ENCODE peak calls at places on chromosomes 7 and 10, in five cellular contexts. W is central memory CD4-positive, alpha-beta T cell; N is activated CD4-positive, alpha-beta T cell treated with anti-CD3 and anti-CD28 coated beads, Interleukin-2, amount 10 ng/mL, durations not matched to agents 7 days and 5 days; D is amniotic stem cell; T is AG09309. I is an unnamed sample.

GRCh38 chr7:102286237-102287081 is at the start of gene SH2B2:
- DNase-seq in W (peak), N (peak), D (peak), T (no peak), I (no peak)

GRCh38 chr10:98196985-98197384 is 62.5 kb downstream of the R3HCC1L start:
- DNase-seq in W (no peak), N (no peak), D (no peak), T (no peak), I (no peak)

GRCh38 chr10:85061401-85061800 is 733.0 kb downstream of the CCSER2 start:
- DNase-seq in W (no peak), N (no peak), D (no peak), T (no peak), I (no peak)

GRCh38 chr7:25496394-25497103 is 268.3 kb upstream of the NPVF start:
- DNase-seq in W (no peak), N (peak), D (no peak), T (no peak), I (no peak)

GRCh38 chr7:117124585-117125220 is 171.4 kb downstream of the ST7 start:
- DNase-seq in W (no peak), N (peak), D (peak), T (peak), I (peak)

GRCh38 chr10:125048101-125048864 is 106.4 kb downstream of the ZRANB1 start:
- DNase-seq in W (peak), N (peak), D (no peak), T (no peak), I (no peak)

GRCh38 chr10:33143160-33143728 is 185.2 kb upstream of the ITGB1 start:
- DNase-seq in W (no peak), N (peak), D (peak), T (peak), I (no peak)

GRCh38 chr10:131852823-131853609 is 47.8 kb upstream of the PPP2R2D start:
- DNase-seq in W (no peak), N (no peak), D (no peak), T (no peak), I (no peak)

GRCh38 chr7:24757799-24758275 is 573 bp upstream of the GSDME start:
- DNase-seq in W (no peak), N (no peak), D (peak), T (no peak), I (no peak)

GRCh38 chr7:10315881-10316280 is 657.8 kb upstream of the PHF14 start:
- DNase-seq in W (no peak), N (no peak), D (no peak), T (no peak), I (no peak)

GRCh38 chr10:104441601-104442000 is 88.0 kb downstream of the CFAP58 start:
- DNase-seq in W (no peak), N (no peak), D (peak), T (peak), I (no peak)

GRCh38 chr7:91183408-91183807 is 80.8 kb upstream of the FZD1 start:
- DNase-seq in W (no peak), N (no peak), D (no peak), T (no peak), I (no peak)

GRCh38 chr10:59962755-59963154 is 56.4 kb upstream of the CCDC6 start:
- DNase-seq in W (no peak), N (no peak), D (no peak), T (no peak), I (no peak)

GRCh38 chr10:76558586-76558985 is 1079.0 kb downstream of the KCNMA1 start:
- DNase-seq in W (no peak), N (no peak), D (peak), T (peak), I (no peak)

GRCh38 chr7:107035446-107035845 is 9.1 kb upstream of the PRKAR2B start:
- DNase-seq in W (no peak), N (no peak), D (peak), T (peak), I (no peak)

GRCh38 chr7:129376076-129376777 is 58.0 kb upstream of the STRIP2 start:
- DNase-seq in W (peak), N (peak), D (no peak), T (no peak), I (no peak)

GRCh38 chr7:11130601-11131000 is 156.9 kb downstream of the PHF14 start:
- DNase-seq in W (no peak), N (no peak), D (no peak), T (no peak), I (no peak)

GRCh38 chr10:113753020-113753692 is 1.7 kb downstream of the PLEKHS1 start:
- DNase-seq in W (no peak), N (no peak), D (no peak), T (no peak), I (no peak)

GRCh38 chr7:19989906-19990305 is 216.5 kb upstream of the TMEM196 start:
- DNase-seq in W (no peak), N (no peak), D (no peak), T (no peak), I (no peak)

GRCh38 chr7:78635394-78635793 is 818.1 kb downstream of the MAGI2 start:
- DNase-seq in W (no peak), N (no peak), D (no peak), T (no peak), I (no peak)